ENCODE peak calls at places on chromosomes 1 and 21, in nine cellular contexts. X is stomach, Q is tibial artery, U is glutamatergic neuron, B is fibroblast of pulmonary artery, O is kidney epithelial cell, Z is ascending aorta, S is H9, M is fibroblast of lung. H is an unnamed sample.

GRCh38 chr1:69706473-69706872 is 138.8 kb downstream of the LRRC7 start:
- DNase-seq in X (no peak), Q (no peak), U (no peak), B (no peak), O (no peak), Z (no peak), S (no peak), M (no peak), H (no peak)

GRCh38 chr21:43190544-43191340 is 21.9 kb downstream of the CRYAA start:
- DNase-seq in X (no peak), Q (peak; percentile 55), U (no peak), B (no peak), O (no peak), Z (peak; percentile 53), S (peak; percentile 27), M (no peak), H (no peak)

GRCh38 chr1:223738465-223739365 is 26.4 kb downstream of the CAPN2 start:
- DNase-seq in X (peak; percentile 75), Q (no peak), U (no peak), B (no peak), O (no peak), Z (no peak), S (no peak), M (no peak), H (no peak)

GRCh38 chr1:168629466-168629865 is 53.1 kb downstream of the XCL1 start:
- DNase-seq in X (no peak), Q (no peak), U (no peak), B (no peak), O (no peak), Z (no peak), S (no peak), M (no peak), H (no peak)

GRCh38 chr21:34580181-34580700 is 34.7 kb downstream of the RCAN1 start:
- DNase-seq in X (peak; percentile 59), Q (no peak), U (no peak), B (no peak), O (no peak), Z (peak; percentile 91), S (no peak), M (no peak), H (no peak)

GRCh38 chr1:100478816-100479215 is 59.1 kb upstream of the GPR88 start:
- DNase-seq in X (no peak), Q (no peak), U (no peak), B (no peak), O (no peak), Z (no peak), S (no peak), M (no peak), H (no peak)

GRCh38 chr21:33171584-33172169 is 58.1 kb upstream of the IFNAR2 start:
- DNase-seq in X (no peak), Q (no peak), U (peak; percentile 55), B (no peak), O (no peak), Z (no peak), S (no peak), M (no peak), H (no peak)

GRCh38 chr1:20590313-20590777 is 1.4 kb downstream of the CDA start:
- DNase-seq in X (no peak), Q (no peak), U (no peak), B (no peak), O (no peak), Z (no peak), S (no peak), M (no peak), H (no peak)

GRCh38 chr1:172095831-172096230 is 254.5 kb downstream of the DNM3 start:
- DNase-seq in X (no peak), Q (no peak), U (no peak), B (no peak), O (no peak), Z (no peak), S (no peak), M (no peak), H (no peak)

GRCh38 chr1:27031235-27032118 is 18.8 kb upstream of the TENT5B start:
- DNase-seq in X (peak; percentile 86), Q (peak; percentile 95), U (no peak), B (peak; percentile 86), O (no peak), Z (peak; percentile 92), S (peak; percentile 84), M (peak; percentile 83), H (peak; percentile 47)

GRCh38 chr1:78297828-78298227 is 192.9 kb upstream of the PTGFR start:
- DNase-seq in X (no peak), Q (no peak), U (no peak), B (no peak), O (no peak), Z (no peak), S (no peak), M (peak; percentile 37), H (no peak)

GRCh38 chr1:91007827-91008226 is 14.0 kb downstream of the ZNF644 start:
- DNase-seq in X (no peak), Q (no peak), U (no peak), B (no peak), O (no peak), Z (no peak), S (no peak), M (no peak), H (no peak)

GRCh38 chr1:3023994-3024393 is 2.7 kb downstream of the ACTRT2 start:
- DNase-seq in X (no peak), Q (no peak), U (no peak), B (no peak), O (no peak), Z (no peak), S (peak; percentile 19), M (no peak), H (no peak)
- TF ChIP-seq CTCF in X (no peak), Q (no peak), U (peak; percentile 44), B (no peak), O (no peak), Z (no peak), S (peak; percentile 27), M (no peak), H (peak; percentile 58)

DNA sequence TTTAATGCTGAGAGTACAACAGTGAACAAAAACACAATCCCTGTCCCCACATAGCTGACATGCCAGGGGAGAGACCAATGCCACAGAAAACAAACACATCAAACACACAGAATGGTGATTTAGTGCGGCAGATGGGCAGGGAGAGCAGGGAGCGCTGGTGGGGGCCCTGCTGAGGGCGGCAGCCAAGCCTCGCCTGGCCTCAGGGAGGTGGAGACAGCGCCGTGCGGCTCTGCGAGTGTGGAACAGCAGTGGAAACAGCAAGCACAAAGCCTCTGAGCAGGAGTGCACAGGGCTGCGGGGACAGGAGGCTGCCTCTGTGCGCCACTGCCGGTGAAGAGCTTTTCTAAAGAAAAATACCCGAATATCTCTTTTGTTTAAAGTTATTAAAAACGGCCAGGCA is 17.0 kb downstream of the MCM3AP start:
- DNase-seq in X (no peak), Q (no peak), U (no peak), B (no peak), O (no peak), Z (no peak), S (no peak), M (no peak), H (no peak)
- TF ChIP-seq CTCF in X (no peak), Q (no peak), U (no peak), B (no peak), O (no peak), Z (no peak), S (no peak), M (no peak), H (no peak)

GRCh38 chr1:232951605-232952004 is 1.2 kb downstream of the NTPCR start:
- DNase-seq in X (no peak), Q (no peak), U (no peak), B (no peak), O (no peak), Z (no peak), S (no peak), M (no peak), H (no peak)

GRCh38 chr1:232949636-232950196 is 695 bp upstream of the NTPCR start:
- DNase-seq in X (no peak), Q (no peak), U (no peak), B (no peak), O (no peak), Z (no peak), S (no peak), M (no peak), H (no peak)

GRCh38 chr1:232950919-232951579 is 638 bp downstream of the NTPCR start:
- DNase-seq in X (no peak), Q (no peak), U (no peak), B (no peak), O (no peak), Z (no peak), S (peak; percentile 46), M (peak; percentile 70), H (peak; percentile 13)

GRCh38 chr1:232952514-232953175 is 2.2 kb downstream of the NTPCR start:
- DNase-seq in X (peak; percentile 39), Q (no peak), U (peak; percentile 63), B (peak; percentile 55), O (no peak), Z (no peak), S (peak; percentile 87), M (peak; percentile 50), H (peak; percentile 52)

DNA sequence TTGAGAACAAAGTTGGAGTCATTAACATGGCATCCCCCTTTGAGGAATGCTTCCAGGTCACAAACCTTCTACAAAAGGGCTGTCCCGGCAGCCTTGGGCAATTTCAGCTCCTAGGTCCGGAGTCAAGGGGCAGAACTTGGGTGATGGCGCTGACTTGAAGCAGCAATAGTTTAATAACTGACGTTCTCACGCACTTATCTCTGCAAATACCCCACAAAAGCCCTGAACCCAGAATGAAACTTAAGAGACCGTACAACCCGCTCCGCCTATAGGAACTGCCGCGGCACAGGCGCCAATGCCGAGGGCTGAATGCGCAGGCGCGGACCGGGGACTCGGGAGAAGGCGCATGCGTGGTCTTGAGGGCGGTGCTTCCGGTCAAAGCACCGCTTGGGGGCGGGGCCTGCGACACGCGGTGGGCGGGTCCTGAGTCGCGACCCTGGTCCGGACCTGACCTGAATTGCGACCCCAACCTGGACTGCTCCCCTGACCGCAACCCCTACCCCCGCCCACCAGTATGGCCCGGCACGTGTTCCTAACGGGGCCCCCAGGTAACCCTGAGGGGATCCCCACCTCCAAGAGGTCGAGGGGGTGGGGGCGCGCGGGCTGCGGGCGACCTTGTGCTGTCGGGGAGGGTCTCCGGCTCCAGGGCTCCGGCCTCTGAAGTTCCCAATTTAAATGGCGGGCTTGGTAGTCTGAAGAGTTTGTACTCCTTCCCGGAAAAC is at the start of gene NTPCR:
- DNase-seq in X (peak; percentile 96), Q (peak; percentile 94), U (peak; percentile 99), B (peak; percentile 94), O (peak; percentile 62), Z (peak; percentile 95), S (peak; percentile 96), M (peak; percentile 84), H (peak; percentile 98)
- TF ChIP-seq CTCF in X (no peak), Q (peak; percentile 15), U (no peak), B (no peak), O (no peak), Z (peak; percentile 8), S (peak; percentile 19), M (peak; percentile 21), H (no peak)

DNA sequence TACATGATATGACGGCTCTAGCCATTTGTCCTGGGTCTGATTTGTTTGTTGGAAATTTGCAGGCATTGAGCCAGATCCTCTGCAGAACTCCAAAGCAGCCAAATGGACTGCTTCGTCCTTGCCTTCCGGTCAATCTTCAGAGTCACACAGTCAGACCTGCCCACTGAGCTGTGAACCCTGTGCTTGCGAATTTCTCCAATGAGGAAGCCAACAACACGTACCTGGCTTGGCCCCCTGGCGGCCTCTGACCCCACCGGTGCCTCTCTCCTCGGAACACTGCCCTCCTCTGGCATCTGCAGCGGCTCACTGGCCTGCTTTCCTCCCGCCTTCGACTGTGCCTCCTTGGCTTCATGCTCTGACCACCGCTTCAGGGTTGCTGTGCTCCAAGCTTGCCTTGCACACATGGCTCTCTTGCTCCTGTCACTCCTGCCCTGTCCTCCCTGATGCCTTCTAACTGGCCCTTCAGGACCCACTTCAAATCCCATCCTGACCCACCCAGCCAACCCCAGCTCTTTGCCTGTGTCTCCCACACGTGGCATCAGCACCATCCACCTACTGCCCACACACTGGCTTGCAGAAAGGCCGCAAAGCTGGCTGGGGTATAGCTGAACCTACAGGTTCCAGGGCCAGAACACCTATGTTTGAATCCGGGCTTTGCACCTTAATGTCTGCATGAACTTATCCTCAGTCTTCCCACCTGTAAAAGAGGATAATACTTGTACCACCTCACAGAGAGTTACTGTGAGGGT is 128.2 kb downstream of the KCNN3 start:
- DNase-seq in X (no peak), Q (no peak), U (no peak), B (peak; percentile 45), O (no peak), Z (peak; percentile 22), S (peak; percentile 91), M (peak; percentile 66), H (peak; percentile 32)
- TF ChIP-seq CTCF in X (no peak), Q (no peak), U (no peak), B (peak; percentile 12), O (no peak), Z (no peak), S (peak; percentile 87), M (no peak), H (peak; percentile 39)

H was measured in endothelial cell.